ENCODE peak calls at places on chromosomes 12 and 14, in eight cellular contexts. K, Y, C, Q, J, A, H and Z are unnamed samples.

GRCh38 chr12:10365716-10366433 is 24.0 kb downstream of the KLRK1 start:
- DNase-seq in H (no peak), Q (no peak), Y (no peak), C (no peak), K (no peak), J (no peak), A (peak), Z (no peak)

GRCh38 chr12:14554281-14555008 is 13.2 kb downstream of the PLBD1 start:
- DNase-seq in Y (no peak), H (no peak), K (no peak), Q (peak), C (no peak), A (peak), J (peak), Z (no peak)

GRCh38 chr14:23572524-23572828 is 4.9 kb upstream of the AP1G2 start:
- DNase-seq in H (no peak), J (no peak), A (no peak), C (no peak), Q (no peak), K (no peak), Y (no peak), Z (no peak)

GRCh38 chr14:98957211-98958047 is 314.6 kb downstream of the BCL11B start:
- DNase-seq in Y (peak), C (no peak), K (no peak), J (no peak), H (no peak), Q (peak), A (peak), Z (no peak)

GRCh38 chr12:89544730-89545184 is 18.9 kb upstream of the POC1B start:
- DNase-seq in C (no peak), A (peak), Y (no peak), H (no peak), J (peak), K (no peak), Q (peak), Z (no peak)

GRCh38 chr12:80216890-80217559 is 117.7 kb downstream of the OTOGL start:
- DNase-seq in K (no peak), C (no peak), H (no peak), Q (no peak), A (no peak), Y (no peak), J (no peak), Z (no peak)

GRCh38 chr12:119417440-119417839 is 82.9 kb downstream of the CCDC60 start:
- DNase-seq in J (no peak), C (no peak), H (no peak), Q (no peak), Y (no peak), A (no peak), K (no peak), Z (no peak)

GRCh38 chr12:91940322-91940721 is 205.3 kb downstream of the BTG1 start:
- DNase-seq in H (no peak), J (no peak), C (no peak), Q (no peak), Y (no peak), A (no peak), K (no peak), Z (no peak)

GRCh38 chr12:70367268-70368141 is 1.4 kb downstream of the KCNMB4 start:
- DNase-seq in Q (no peak), C (no peak), J (no peak), H (no peak), K (no peak), Y (no peak), A (peak), Z (no peak)

GRCh38 chr12:131351319-131352028 is 359.4 kb upstream of the SFSWAP start:
- DNase-seq in H (no peak), Q (no peak), K (no peak), Y (peak), C (no peak), A (no peak), J (no peak), Z (no peak)

GRCh38 chr12:46944104-46944503 is 118.3 kb upstream of the SLC38A4 start:
- DNase-seq in H (no peak), Q (peak), K (no peak), Y (no peak), J (no peak), C (no peak), A (peak), Z (no peak)

GRCh38 chr12:67909091-67909531 is 80.1 kb upstream of the IFNG-AS1 start:
- DNase-seq in Q (no peak), A (peak), Y (no peak), K (peak), H (no peak), J (no peak), C (no peak), Z (no peak)

GRCh38 chr12:14577344-14577743 is 9.7 kb upstream of the PLBD1 start:
- DNase-seq in H (no peak), A (no peak), C (no peak), Y (no peak), J (no peak), K (no peak), Q (no peak), Z (no peak)

GRCh38 chr14:96698846-96699543 is 98.2 kb upstream of the VRK1 start:
- DNase-seq in Y (no peak), K (no peak), J (no peak), Q (no peak), H (no peak), A (no peak), C (peak), Z (no peak)

GRCh38 chr14:23430016-23430732 is 5.3 kb downstream of the MYH7 start:
- DNase-seq in C (no peak), Y (no peak), J (no peak), K (no peak), Q (no peak), H (no peak), A (no peak), Z (no peak)

GRCh38 chr12:92493816-92494215 is 209.0 kb upstream of the PLEKHG7 start:
- DNase-seq in K (no peak), A (no peak), C (no peak), Q (no peak), Y (no peak), H (no peak), J (no peak), Z (no peak)

GRCh38 chr12:15741082-15741481 is 48.1 kb downstream of the EPS8 start:
- DNase-seq in Q (no peak), J (no peak), C (no peak), Y (no peak), A (no peak), K (no peak), H (no peak), Z (no peak)

GRCh38 chr12:118016424-118017264 is at the start of gene RFC5:
- DNase-seq in K (peak), A (peak), J (peak), Q (peak), H (peak), Y (peak), C (peak), Z (peak)

GRCh38 chr12:121792607-121793500 is 634 bp downstream of the RHOF start:
- DNase-seq in H (peak), K (no peak), Q (peak), J (peak), A (no peak), Y (no peak), C (no peak), Z (no peak)

GRCh38 chr12:104911942-104912341 is 46.1 kb downstream of the SLC41A2 start:
- DNase-seq in Q (no peak), Y (no peak), A (no peak), H (no peak), K (no peak), J (no peak), C (no peak), Z (no peak)

GRCh38 chr12:3164454-3165310 is 87.5 kb downstream of the TSPAN9 start:
- DNase-seq in C (no peak), Q (peak), K (no peak), H (no peak), A (peak), Y (no peak), J (no peak), Z (no peak)

GRCh38 chr12:4763549-4763948 is 43.3 kb downstream of the GALNT8 start:
- DNase-seq in H (no peak), Q (peak), A (no peak), J (no peak), C (peak), Y (no peak), K (no peak), Z (no peak)

GRCh38 chr12:102095677-102096263 is 24.1 kb downstream of the NUP37 start:
- DNase-seq in A (peak), H (no peak), C (no peak), Q (peak), K (no peak), J (no peak), Y (no peak), Z (no peak)

GRCh38 chr12:122860854-122861585 is 25.8 kb downstream of the HIP1R start:
- DNase-seq in H (no peak), K (no peak), C (no peak), A (no peak), Y (no peak), J (peak), Q (no peak), Z (no peak)

GRCh38 chr14:102917469-102918211 is 4.8 kb upstream of the AMN start:
- DNase-seq in C (peak), A (peak), Q (peak), J (peak), K (no peak), H (peak), Y (no peak), Z (no peak)

GRCh38 chr12:13101854-13102375 is 1.6 kb downstream of the GSG1 start:
- DNase-seq in K (no peak), A (no peak), H (peak), C (no peak), Q (peak), J (no peak), Y (no peak), Z (no peak)

DNA sequence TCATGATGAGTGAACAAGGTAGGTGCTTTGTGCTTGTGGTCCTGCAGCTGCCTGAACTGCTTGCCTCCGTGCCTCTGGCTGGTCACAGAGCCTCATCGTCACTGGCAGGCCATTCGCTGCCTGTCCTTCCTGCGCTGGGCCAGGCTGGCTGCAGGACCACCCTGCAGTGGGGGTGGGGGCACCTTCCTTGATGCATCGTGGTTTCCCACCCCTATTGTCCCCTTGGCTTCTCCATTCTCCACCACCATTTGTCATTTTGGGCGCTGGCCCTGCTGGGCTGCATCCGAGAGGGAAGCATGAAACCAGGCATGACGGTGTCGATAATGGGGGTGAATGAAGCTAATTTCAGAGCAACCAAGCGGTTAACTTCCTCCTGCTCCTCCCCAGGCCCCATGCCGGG is 127.7 kb downstream of the NRXN3 start:
- DNase-seq in A (no peak), C (no peak), J (no peak), K (no peak), Q (no peak), H (no peak), Y (no peak), Z (no peak)
- TF ChIP-seq CTCF in A (no peak), C (no peak), J (no peak), K (no peak), Q (no peak), H (no peak), Y (no peak), Z (no peak)

GRCh38 chr14:64478634-64479250 is 13.4 kb downstream of the AKAP5 start:
- DNase-seq in K (no peak), C (no peak), H (no peak), Q (no peak), Y (no peak), A (peak), J (no peak), Z (no peak)
- TF ChIP-seq CTCF in K (peak), C (peak), H (peak), Q (peak), Y (no peak), A (peak), J (peak), Z (peak)

DNA sequence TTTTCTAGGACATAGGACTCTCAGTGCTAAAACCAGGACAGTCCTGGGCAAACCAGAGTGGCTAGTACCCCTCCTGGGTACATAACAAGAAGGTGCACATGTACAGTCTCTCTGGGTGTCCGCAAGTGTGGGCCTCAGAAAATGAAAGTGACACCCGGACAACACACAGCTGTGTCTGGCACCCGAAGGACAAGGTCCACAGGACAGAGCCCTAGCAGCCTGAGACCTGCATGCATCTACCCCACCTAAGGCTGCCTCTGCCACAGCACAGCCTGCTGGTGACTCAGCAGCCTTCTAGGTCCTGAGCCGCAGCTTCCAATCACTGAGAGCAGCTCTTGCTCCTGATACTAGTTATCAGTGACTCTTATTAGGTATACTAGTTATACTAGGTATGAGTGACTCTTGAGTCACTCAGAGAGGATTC is 784.1 kb upstream of the TBX3 start:
- DNase-seq in Q (peak), C (no peak), K (no peak), Y (no peak), J (no peak), A (peak), H (no peak), Z (no peak)
- TF ChIP-seq CTCF in Q (peak), C (no peak), K (peak), Y (no peak), J (no peak), A (peak), H (no peak), Z (no peak)

GRCh38 chr14:74946659-74947281 is 8.6 kb downstream of the PGF start:
- DNase-seq in Y (peak), H (no peak), K (no peak), C (no peak), A (no peak), J (no peak), Q (no peak), Z (no peak)
- TF ChIP-seq CTCF in Y (no peak), H (peak), K (no peak), C (no peak), A (no peak), J (peak), Q (no peak), Z (no peak)

GRCh38 chr12:124595444-124595843 is 28.0 kb upstream of the NCOR2 start:
- DNase-seq in J (no peak), H (no peak), A (no peak), K (no peak), Q (no peak), Y (no peak), C (no peak), Z (no peak)
- TF ChIP-seq CTCF in J (no peak), H (no peak), A (no peak), K (no peak), Q (no peak), Y (no peak), C (no peak), Z (no peak)

DNA sequence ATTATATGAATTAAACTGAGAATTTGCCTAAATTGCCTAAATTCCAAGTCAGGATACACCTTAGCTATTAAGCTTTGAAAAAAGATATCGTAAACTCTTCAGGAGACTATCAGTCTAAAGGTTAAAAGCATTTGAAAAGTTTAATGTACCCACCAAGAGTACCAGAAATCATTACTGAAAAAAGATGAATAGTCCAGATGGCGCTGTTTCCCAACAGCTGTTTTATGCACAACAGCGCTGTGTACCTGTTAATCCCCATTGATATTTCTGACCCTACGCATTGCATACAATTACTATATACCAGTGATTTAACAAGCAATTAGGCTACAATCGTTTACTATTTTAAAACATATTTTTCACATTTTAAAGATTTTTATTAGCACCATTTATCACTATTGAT is 185.0 kb downstream of the PLCZ1 start:
- DNase-seq in C (no peak), A (no peak), K (no peak), H (no peak), Q (no peak), J (no peak), Y (no peak), Z (no peak)
- TF ChIP-seq CTCF in C (peak), A (no peak), K (no peak), H (no peak), Q (no peak), J (no peak), Y (no peak), Z (no peak)

DNA sequence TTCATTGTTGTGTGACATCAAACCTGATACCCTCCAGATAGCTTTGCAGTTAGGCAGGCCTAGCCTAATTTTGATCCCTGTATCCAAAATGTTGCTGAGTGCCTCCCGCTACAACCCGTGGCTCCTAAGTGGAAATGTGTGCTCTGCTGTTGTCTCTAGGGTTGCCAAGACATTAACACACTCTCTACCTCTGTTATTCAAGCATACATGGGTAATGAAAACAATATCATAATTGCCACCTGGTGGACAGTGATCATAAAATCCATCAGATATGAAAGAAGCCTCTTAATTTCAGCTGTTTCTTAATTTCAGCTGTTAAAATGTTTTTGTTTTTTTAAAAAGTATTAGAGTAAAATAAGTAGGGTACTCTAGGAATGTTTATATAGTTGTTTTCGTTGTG is 93.5 kb downstream of the PLEKHA5 start:
- DNase-seq in J (no peak), Q (no peak), K (no peak), C (no peak), Y (no peak), A (peak), H (no peak), Z (no peak)
- TF ChIP-seq CTCF in J (no peak), Q (no peak), K (peak), C (peak), Y (no peak), A (peak), H (no peak), Z (peak)

DNA sequence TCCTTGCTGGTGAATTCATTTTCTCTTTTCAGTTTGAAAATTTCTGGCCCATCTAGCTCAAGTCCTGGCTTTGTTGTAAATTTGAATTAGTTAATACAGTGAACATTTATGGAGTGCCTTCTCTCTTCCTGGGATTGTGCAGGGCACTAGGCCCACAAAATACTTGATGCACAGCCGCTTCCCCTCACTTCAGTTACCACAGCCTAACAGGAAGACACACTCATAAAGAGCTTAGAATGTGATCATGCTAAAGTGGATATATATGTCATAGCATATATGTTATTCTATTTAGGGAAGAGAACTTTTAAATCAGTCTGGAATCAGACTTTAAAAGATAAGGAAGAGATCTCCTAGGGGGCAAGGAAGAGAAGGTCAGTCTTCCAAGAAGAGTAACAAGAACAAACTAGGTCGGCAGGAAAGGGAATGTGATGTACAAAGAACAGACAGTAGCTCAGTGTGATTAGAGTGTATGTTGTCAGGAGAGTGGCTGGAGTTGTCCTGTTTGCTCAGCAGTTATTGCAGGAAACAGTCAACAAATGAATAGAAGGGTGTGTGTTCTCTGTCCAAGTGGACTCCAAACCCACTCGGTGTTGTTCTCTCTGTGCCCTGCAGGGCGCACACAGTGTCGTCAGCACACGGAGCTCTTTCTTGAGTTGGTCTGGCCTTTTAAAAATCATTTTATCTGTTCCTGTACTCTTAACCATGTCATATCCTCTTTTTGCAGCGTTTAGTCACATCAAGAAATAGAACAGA is 74.4 kb downstream of the DAAM1 start:
- DNase-seq in J (no peak), K (no peak), H (no peak), C (no peak), Y (no peak), Q (peak), A (no peak), Z (no peak)
- TF ChIP-seq CTCF in J (peak), K (no peak), H (no peak), C (peak), Y (no peak), Q (peak), A (peak), Z (peak)

DNA sequence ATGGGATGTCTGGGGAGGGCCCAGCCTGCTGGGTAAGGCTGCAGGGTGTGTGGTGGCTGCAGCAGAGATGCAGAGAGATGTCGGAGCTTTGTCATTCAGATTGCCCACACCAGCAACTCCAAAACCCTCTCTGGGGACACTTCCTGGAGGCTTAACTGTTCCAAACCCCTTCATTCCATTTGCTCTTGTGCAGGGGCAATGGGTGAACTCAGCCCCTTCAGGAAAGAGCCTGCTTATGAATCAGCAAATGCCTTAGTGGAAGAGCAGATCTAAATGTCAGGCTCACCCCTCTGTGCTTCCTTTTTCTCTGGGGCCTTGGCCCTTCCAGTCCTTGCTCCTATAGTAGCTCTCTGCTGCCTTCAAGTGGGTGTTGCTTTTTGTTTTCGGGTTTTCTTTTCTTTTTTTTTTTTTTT is 36.7 kb upstream of the GPATCH2L start:
- DNase-seq in Q (no peak), Y (no peak), K (no peak), J (no peak), C (no peak), H (no peak), A (no peak), Z (no peak)
- TF ChIP-seq CTCF in Q (no peak), Y (no peak), K (no peak), J (no peak), C (no peak), H (no peak), A (no peak), Z (no peak)